ENCODE peak calls at places on chromosome 19, in ten cellular contexts. G, Z, E, V, T, D, M, I, K and N are unnamed samples.
A peak's percentile ranks its signal among the peaks of the same experiment; 100 is the strongest.

GRCh38 chr19:43768273-43769050 is 12.3 kb downstream of the KCNN4 start:
- DNase-seq in V (no peak), T (peak; percentile 32), E (no peak), D (no peak), Z (no peak), M (no peak), I (no peak), G (peak; percentile 44), K (no peak), N (no peak)

GRCh38 chr19:30959011-30959410 is 390.2 kb downstream of the TSHZ3 start:
- DNase-seq in M (no peak), E (no peak), K (no peak), Z (no peak), V (no peak), T (no peak), G (no peak), I (no peak), D (no peak), N (no peak)

GRCh38 chr19:42397315-42398166 is 7.4 kb upstream of the CNFN start:
- DNase-seq in Z (no peak), T (no peak), K (no peak), E (no peak), I (no peak), V (no peak), M (no peak), D (peak; percentile 44), G (no peak), N (no peak)

GRCh38 chr19:29837448-29837961 is 25.7 kb downstream of the CCNE1 start:
- DNase-seq in G (no peak), M (no peak), I (no peak), V (no peak), K (no peak), T (no peak), Z (no peak), E (peak; percentile 76), D (no peak), N (no peak)

GRCh38 chr19:1853295-1854031 is 5.2 kb upstream of the REXO1 start:
- DNase-seq in G (peak; percentile 93), K (peak; percentile 81), I (peak; percentile 92), T (peak; percentile 83), V (no peak), D (peak; percentile 89), E (peak; percentile 78), Z (no peak), M (peak; percentile 67), N (no peak)

GRCh38 chr19:35545855-35546381 is 492 bp downstream of the TMEM147 start:
- DNase-seq in K (no peak), T (no peak), V (peak; percentile 44), I (peak; percentile 64), M (no peak), G (peak; percentile 66), Z (no peak), E (no peak), D (peak; percentile 58), N (no peak)

GRCh38 chr19:56111601-56112312 is 9.3 kb downstream of the ZNF787 start:
- DNase-seq in K (no peak), I (no peak), T (no peak), D (no peak), V (no peak), M (no peak), G (peak; percentile 78), Z (no peak), E (peak; percentile 42), N (no peak)

GRCh38 chr19:7691497-7691896 is 10.4 kb downstream of the FCER2 start:
- DNase-seq in T (no peak), G (no peak), Z (no peak), E (no peak), M (no peak), I (no peak), D (no peak), V (no peak), K (no peak), N (no peak)

GRCh38 chr19:37803250-37803854 is 24.0 kb upstream of the ZNF573 start:
- DNase-seq in G (no peak), K (no peak), E (no peak), Z (no peak), M (no peak), I (no peak), D (peak; percentile 24), T (no peak), V (no peak), N (no peak)

GRCh38 chr19:10568826-10569651 is at the start of gene CDKN2D:
- DNase-seq in K (peak; percentile 100), V (peak; percentile 99), M (peak; percentile 99), I (peak; percentile 100), E (peak; percentile 100), D (peak; percentile 99), G (peak; percentile 99), T (peak; percentile 99), Z (peak; percentile 99), N (peak; percentile 99)

GRCh38 chr19:53957448-53958167 is 5.1 kb upstream of the CACNG8 start:
- DNase-seq in V (no peak), D (no peak), G (no peak), T (no peak), K (no peak), E (no peak), I (no peak), Z (no peak), M (no peak), N (no peak)

GRCh38 chr19:4515732-4516131 is 2.6 kb downstream of the PLIN4 start:
- DNase-seq in G (no peak), K (no peak), D (no peak), I (no peak), T (no peak), V (no peak), E (no peak), Z (no peak), M (no peak), N (no peak)
- H3K4me3 ChIP-seq in G (no peak overlapping the region), K (no peak overlapping the region), D (no peak overlapping the region), I (no peak overlapping the region), T (no peak overlapping the region), V (no peak overlapping the region), E (no peak overlapping the region), Z (no peak overlapping the region), M (no peak overlapping the region), N (no peak overlapping the region)

DNA sequence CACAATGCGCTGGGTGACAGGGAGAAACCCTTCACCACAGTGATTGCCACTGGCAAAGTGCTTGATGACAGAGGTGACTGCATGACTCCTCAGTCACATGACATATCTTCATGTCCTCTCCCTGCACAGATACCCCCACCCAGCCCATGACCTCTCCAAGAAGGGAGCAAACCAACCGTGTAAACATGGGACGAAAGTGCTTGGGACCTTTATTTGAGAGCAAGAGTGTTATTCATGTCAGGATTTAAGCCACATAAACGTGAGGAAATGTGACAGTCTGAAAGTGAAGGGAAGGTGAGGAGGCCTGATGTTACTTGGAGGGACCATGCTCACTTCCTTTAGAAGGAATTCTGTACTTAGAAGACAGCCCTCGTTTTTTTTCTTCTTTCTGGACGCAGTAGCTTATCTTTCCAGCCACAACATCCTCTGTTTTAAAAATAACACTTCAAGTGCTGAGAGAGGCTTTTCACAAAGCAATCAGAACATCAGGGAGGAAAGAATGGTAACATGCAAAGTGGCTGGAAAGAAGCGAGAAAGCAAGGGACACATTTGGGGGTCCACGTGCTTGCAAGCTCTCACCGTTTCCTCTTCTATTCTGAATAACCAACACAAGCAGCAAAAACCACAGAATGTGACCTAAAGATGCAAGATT is 35.6 kb downstream of the EPS15L1 start:
- DNase-seq in I (no peak), D (no peak), V (no peak), T (peak; percentile 29), M (no peak), K (peak; percentile 78), E (no peak), Z (no peak), G (no peak), N (no peak)
- H3K4me3 ChIP-seq in I (no peak overlapping the region), D (no peak overlapping the region), V (no peak overlapping the region), T (peak overlapping the region; percentile 10), M (no peak overlapping the region), K (no peak overlapping the region), E (no peak overlapping the region), Z (no peak overlapping the region), G (no peak overlapping the region), N (no peak overlapping the region)

GRCh38 chr19:4815426-4816387 is 15.8 kb downstream of the TICAM1 start:
- DNase-seq in G (peak; percentile 83), Z (peak; percentile 93), V (peak; percentile 88), E (peak; percentile 74), K (peak; percentile 92), T (peak; percentile 91), D (peak; percentile 93), I (peak; percentile 96), M (peak; percentile 91), N (peak; percentile 91)

GRCh38 chr19:4817467-4818277 is 13.8 kb downstream of the TICAM1 start:
- DNase-seq in M (no peak), Z (no peak), V (no peak), I (no peak), K (no peak), D (no peak), E (no peak), T (no peak), G (no peak), N (no peak)

GRCh38 chr19:4816388-4817165 is 14.9 kb downstream of the TICAM1 start:
- DNase-seq in M (no peak), I (no peak), E (no peak), T (no peak), G (no peak), K (no peak), V (peak; percentile 48), Z (no peak), D (no peak), N (no peak)

GRCh38 chr19:4811328-4812131 is 20.0 kb downstream of the TICAM1 start:
- DNase-seq in K (peak; percentile 58), T (peak; percentile 49), Z (peak; percentile 62), M (peak; percentile 38), V (peak; percentile 85), E (peak; percentile 77), I (peak; percentile 67), G (peak; percentile 91), D (peak; percentile 75), N (no peak)

DNA sequence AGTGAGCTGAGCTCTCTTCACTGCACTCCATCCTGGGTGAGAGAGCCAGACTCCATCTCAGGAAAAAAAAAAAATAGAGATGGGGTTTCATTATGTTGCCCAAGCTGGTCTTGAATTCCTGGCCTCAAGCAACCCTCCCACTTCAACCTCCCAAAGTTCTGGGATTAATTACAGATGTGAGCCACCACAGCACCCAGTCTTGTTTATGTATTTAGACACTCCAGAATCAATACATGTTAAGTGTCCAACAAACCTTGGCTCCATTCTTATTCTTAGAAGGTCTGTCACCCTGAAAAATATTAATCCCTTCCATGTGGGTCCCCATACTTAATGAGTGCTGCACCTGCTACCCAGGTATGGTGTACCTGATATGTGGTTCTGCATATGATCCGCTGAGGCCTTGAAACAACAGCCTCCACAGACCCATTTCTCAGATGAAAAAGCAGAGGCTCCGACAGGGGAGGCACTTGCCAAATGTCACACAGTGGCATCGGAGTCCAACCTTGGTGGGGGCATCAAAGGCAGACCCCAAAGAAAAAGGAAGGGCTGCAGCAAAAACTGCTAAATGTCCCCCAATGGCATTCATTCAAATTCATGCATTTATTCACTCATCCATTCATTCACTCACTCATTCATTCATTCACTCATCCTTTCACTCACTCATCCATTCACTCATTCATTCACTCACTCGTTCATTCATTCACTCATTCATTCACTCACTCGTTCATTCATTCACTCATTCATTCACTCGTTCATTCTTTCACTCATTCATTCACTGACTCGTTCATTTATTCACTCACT is 16.7 kb downstream of the TICAM1 start:
- DNase-seq in M (peak; percentile 83), V (no peak), E (no peak), Z (no peak), T (peak; percentile 95), G (no peak), K (peak; percentile 64), I (peak; percentile 76), D (peak; percentile 51), N (no peak)
- H3K4me3 ChIP-seq in M (no peak overlapping the region), V (no peak overlapping the region), E (no peak overlapping the region), Z (no peak overlapping the region), T (no peak overlapping the region), G (no peak overlapping the region), K (no peak overlapping the region), I (no peak overlapping the region), D (no peak overlapping the region), N (no peak overlapping the region)

GRCh38 chr19:4737955-4738580 is 14.4 kb upstream of the DPP9 start:
- DNase-seq in K (no peak), Z (no peak), E (no peak), I (no peak), D (no peak), T (no peak), V (no peak), M (no peak), G (no peak), N (no peak)
- H3K4me3 ChIP-seq in K (no peak overlapping the region), Z (no peak overlapping the region), E (no peak overlapping the region), I (no peak overlapping the region), D (no peak overlapping the region), T (no peak overlapping the region), V (no peak overlapping the region), M (no peak overlapping the region), G (no peak overlapping the region), N (no peak overlapping the region)